ENCODE peak calls at places on chromosomes 4 and X, in nine cellular contexts. N is NCI-H2081; I is WTC11; E is cerebellar nuclear complex; K is COR-L47; B is stimulated activated CD4-positive, alpha-beta T cell treated with anti-CD3 and anti-CD28 coated beads, Interleukin-12 subunit alpha, Interleukin-12 subunit beta, amount 100 ng/mL, for 48 hours; D is Right ventricle myocardium inferior; J is iris pigment epithelial cell; G is upper lobe of right lung. M is an unnamed sample.

GRCh38 chr4:112118742-112119357 is 26.4 kb upstream of the FAM241A start:
- DNase-seq in B (no peak), N (no peak), J (no peak), K (no peak), E (no peak), D (no peak), I (no peak), G (no peak), M (no peak)

GRCh38 chr4:168408620-168409019 is 71.7 kb downstream of the DDX60L start:
- DNase-seq in D (no peak), K (peak), I (no peak), G (no peak), E (no peak), B (no peak), N (peak), J (peak), M (no peak)

GRCh38 chr4:128468485-128468989 is 180.9 kb upstream of the PGRMC2 start:
- DNase-seq in B (no peak), D (no peak), K (no peak), I (no peak), N (no peak), J (peak), G (no peak), E (no peak), M (no peak)

GRCh38 chrX:9604111-9604907 is 139.5 kb downstream of the TBL1X start:
- DNase-seq in J (no peak), N (no peak), G (no peak), D (peak), I (no peak), K (no peak), B (no peak), E (no peak), M (no peak)

GRCh38 chr4:2078584-2078983 is 19.5 kb downstream of the NAT8L start:
- DNase-seq in N (no peak), I (no peak), J (no peak), D (no peak), K (no peak), G (no peak), B (no peak), E (no peak), M (peak)

GRCh38 chr4:182555997-182556418 is 312.8 kb downstream of the TENM3 start:
- DNase-seq in J (peak), K (peak), D (no peak), B (no peak), E (no peak), G (no peak), N (no peak), I (no peak), M (no peak)

GRCh38 chr4:76896731-76897521 is 1.0 kb downstream of the SOWAHB start:
- DNase-seq in I (peak), B (no peak), J (no peak), K (peak), E (no peak), G (peak), D (peak), N (peak), M (peak)

GRCh38 chr4:142558851-142559250 is 287.2 kb downstream of the INPP4B start:
- DNase-seq in N (no peak), J (peak), B (no peak), E (no peak), D (no peak), G (no peak), I (no peak), K (no peak), M (no peak)

GRCh38 chrX:24733111-24733510 is 39.4 kb downstream of the POLA1 start:
- DNase-seq in J (no peak), K (no peak), B (no peak), D (no peak), I (no peak), G (no peak), E (no peak), N (no peak), M (no peak)

GRCh38 chr4:41069838-41070237 is 144.5 kb downstream of the APBB2 start:
- DNase-seq in B (no peak), D (no peak), I (peak), J (no peak), E (no peak), K (peak), N (peak), G (no peak), M (no peak)

GRCh38 chr4:114019276-114019971 is 40.0 kb upstream of the ARSJ start:
- DNase-seq in G (no peak), K (no peak), I (no peak), D (no peak), B (no peak), J (peak), E (no peak), N (no peak), M (no peak)

GRCh38 chr4:188892837-188893236 is 753.6 kb downstream of the TRIML1 start:
- DNase-seq in B (no peak), I (no peak), D (no peak), J (no peak), K (no peak), E (no peak), N (no peak), G (no peak), M (no peak)

GRCh38 chr4:89157488-89158024 is 46.2 kb downstream of the TIGD2 start:
- DNase-seq in E (no peak), G (no peak), J (no peak), I (no peak), K (no peak), B (no peak), D (no peak), N (no peak), M (no peak)

GRCh38 chr4:168496834-168497233 is at the start of gene PALLD:
- DNase-seq in N (no peak), G (no peak), D (no peak), B (no peak), K (no peak), J (peak), E (no peak), I (no peak), M (no peak)

GRCh38 chr4:75919914-75920313 is 17.7 kb upstream of the PPEF2 start:
- DNase-seq in E (no peak), K (peak), J (peak), N (peak), I (no peak), D (no peak), B (no peak), G (no peak), M (no peak)

GRCh38 chr4:127759228-127759820 is 22.8 kb upstream of the HSPA4L start:
- DNase-seq in E (no peak), G (no peak), N (no peak), J (no peak), D (no peak), K (no peak), I (no peak), B (no peak), M (no peak)

GRCh38 chrX:135544338-135544948 is 24.0 kb downstream of the INTS6L start:
- DNase-seq in D (no peak), K (no peak), G (no peak), E (no peak), N (no peak), I (no peak), B (no peak), J (no peak), M (no peak)

GRCh38 chrX:23373129-23373804 is 38.6 kb downstream of the PTCHD1 start:
- DNase-seq in K (no peak), G (no peak), N (no peak), J (peak), I (no peak), D (no peak), E (peak), B (no peak), M (no peak)

M was measured in activated effector memory CD4-positive, alpha-beta T cell treated with anti-CD3 and anti-CD28 coated beads, Interleukin-2, amount 50 U/mL, for 16 hours.